ENCODE peak calls at places on chromosomes 12 and 14, in eight cellular contexts. One of them, this sample, is unnamed.

GRCh38 chr12:38160318-38161122 is 156.1 kb upstream of the ALG10B start:
- DNase-seq in brain microvascular endothelial cell: no peak
- DNase-seq in lung: no peak
- DNase-seq in astrocyte: no peak
- DNase-seq in hepatocyte: no peak
- DNase-seq in BJ: no peak
- DNase-seq in ovary: peak
- DNase-seq in mammary epithelial cell: no peak
- DNase-seq in this sample: no peak

GRCh38 chr12:63918788-63919300 is 74.3 kb downstream of the SRGAP1 start:
- DNase-seq in brain microvascular endothelial cell: peak
- DNase-seq in astrocyte: peak
- DNase-seq in lung: no peak
- DNase-seq in BJ: peak
- DNase-seq in ovary: no peak
- DNase-seq in mammary epithelial cell: peak
- DNase-seq in hepatocyte: peak
- DNase-seq in this sample: peak

GRCh38 chr12:124758266-124759200 is 105.1 kb downstream of the SCARB1 start:
- DNase-seq in lung: no peak
- DNase-seq in hepatocyte: no peak
- DNase-seq in mammary epithelial cell: no peak
- DNase-seq in astrocyte: no peak
- DNase-seq in brain microvascular endothelial cell: no peak
- DNase-seq in BJ: no peak
- DNase-seq in ovary: no peak
- DNase-seq in this sample: no peak

GRCh38 chr12:75704208-75704607 is 192.8 kb upstream of the KRR1 start:
- DNase-seq in hepatocyte: no peak
- DNase-seq in brain microvascular endothelial cell: no peak
- DNase-seq in ovary: no peak
- DNase-seq in mammary epithelial cell: no peak
- DNase-seq in astrocyte: no peak
- DNase-seq in lung: no peak
- DNase-seq in BJ: no peak
- DNase-seq in this sample: no peak

GRCh38 chr12:64175254-64175945 is 46.7 kb downstream of the KICS2 start:
- DNase-seq in hepatocyte: no peak
- DNase-seq in BJ: no peak
- DNase-seq in astrocyte: no peak
- DNase-seq in mammary epithelial cell: no peak
- DNase-seq in ovary: no peak
- DNase-seq in lung: no peak
- DNase-seq in brain microvascular endothelial cell: no peak
- DNase-seq in this sample: peak

GRCh38 chr12:55407866-55408265 is 7.5 kb downstream of the OR6C65 start:
- DNase-seq in ovary: no peak
- DNase-seq in hepatocyte: no peak
- DNase-seq in brain microvascular endothelial cell: no peak
- DNase-seq in lung: no peak
- DNase-seq in BJ: no peak
- DNase-seq in mammary epithelial cell: no peak
- DNase-seq in astrocyte: no peak
- DNase-seq in this sample: peak

GRCh38 chr12:56103823-56104108 is 593 bp upstream of the PA2G4 start:
- DNase-seq in lung: no peak
- DNase-seq in BJ: no peak
- DNase-seq in ovary: no peak
- DNase-seq in hepatocyte: no peak
- DNase-seq in mammary epithelial cell: no peak
- DNase-seq in astrocyte: no peak
- DNase-seq in brain microvascular endothelial cell: no peak
- DNase-seq in this sample: no peak

GRCh38 chr14:68305738-68306137 is 486.2 kb downstream of the RAD51B start:
- DNase-seq in lung: no peak
- DNase-seq in mammary epithelial cell: no peak
- DNase-seq in ovary: no peak
- DNase-seq in brain microvascular endothelial cell: no peak
- DNase-seq in hepatocyte: no peak
- DNase-seq in BJ: no peak
- DNase-seq in astrocyte: no peak
- DNase-seq in this sample: no peak

GRCh38 chr14:61502459-61503093 is 181.2 kb downstream of the PRKCH start:
- DNase-seq in lung: no peak
- DNase-seq in mammary epithelial cell: peak
- DNase-seq in BJ: no peak
- DNase-seq in brain microvascular endothelial cell: no peak
- DNase-seq in ovary: no peak
- DNase-seq in hepatocyte: no peak
- DNase-seq in astrocyte: peak
- DNase-seq in this sample: peak

GRCh38 chr14:68407838-68408237 is 385.0 kb downstream of the ZFP36L1 start:
- DNase-seq in ovary: no peak
- DNase-seq in lung: no peak
- DNase-seq in astrocyte: no peak
- DNase-seq in brain microvascular endothelial cell: no peak
- DNase-seq in mammary epithelial cell: no peak
- DNase-seq in BJ: no peak
- DNase-seq in hepatocyte: no peak
- DNase-seq in this sample: no peak

GRCh38 chr14:56487090-56487667 is 92.4 kb upstream of the TMEM260 start:
- DNase-seq in BJ: no peak
- DNase-seq in astrocyte: no peak
- DNase-seq in ovary: no peak
- DNase-seq in lung: no peak
- DNase-seq in brain microvascular endothelial cell: no peak
- DNase-seq in hepatocyte: peak
- DNase-seq in mammary epithelial cell: peak
- DNase-seq in this sample: peak

GRCh38 chr12:2752676-2753371 is 41.9 kb upstream of the FKBP4 start:
- DNase-seq in mammary epithelial cell: peak
- DNase-seq in ovary: peak
- DNase-seq in lung: peak
- DNase-seq in astrocyte: peak
- DNase-seq in hepatocyte: peak
- DNase-seq in brain microvascular endothelial cell: peak
- DNase-seq in BJ: no peak
- DNase-seq in this sample: peak

GRCh38 chr12:8969861-8970411 is 19.4 kb upstream of the KLRG1 start:
- DNase-seq in BJ: no peak
- DNase-seq in astrocyte: no peak
- DNase-seq in ovary: no peak
- DNase-seq in hepatocyte: no peak
- DNase-seq in lung: no peak
- DNase-seq in mammary epithelial cell: no peak
- DNase-seq in brain microvascular endothelial cell: no peak
- DNase-seq in this sample: no peak
- H3K4me3 ChIP-seq in BJ: no peak
- H3K4me3 ChIP-seq in astrocyte: no peak
- H3K4me3 ChIP-seq in ovary: no peak
- H3K4me3 ChIP-seq in hepatocyte: no peak
- H3K4me3 ChIP-seq in lung: no peak
- H3K4me3 ChIP-seq in mammary epithelial cell: no peak
- H3K4me3 ChIP-seq in brain microvascular endothelial cell: no peak
- H3K4me3 ChIP-seq in this sample: no peak

GRCh38 chr14:23183479-23183878 is at the start of gene SLC7A8:
- DNase-seq in ovary: peak
- DNase-seq in hepatocyte: peak
- DNase-seq in lung: peak
- DNase-seq in BJ: no peak
- DNase-seq in brain microvascular endothelial cell: no peak
- DNase-seq in mammary epithelial cell: no peak
- DNase-seq in astrocyte: no peak
- DNase-seq in this sample: peak
- H3K4me3 ChIP-seq in ovary: peak
- H3K4me3 ChIP-seq in hepatocyte: peak
- H3K4me3 ChIP-seq in lung: peak
- H3K4me3 ChIP-seq in BJ: peak
- H3K4me3 ChIP-seq in brain microvascular endothelial cell: peak
- H3K4me3 ChIP-seq in mammary epithelial cell: peak
- H3K4me3 ChIP-seq in astrocyte: peak
- H3K4me3 ChIP-seq in this sample: peak

GRCh38 chr12:128265566-128265965 is 1.4 kb upstream of the TMEM132C start:
- DNase-seq in mammary epithelial cell: no peak
- DNase-seq in brain microvascular endothelial cell: no peak
- DNase-seq in lung: no peak
- DNase-seq in ovary: no peak
- DNase-seq in BJ: no peak
- DNase-seq in hepatocyte: no peak
- DNase-seq in astrocyte: no peak
- DNase-seq in this sample: no peak

GRCh38 chr12:128266086-128266485 is 884 bp upstream of the TMEM132C start:
- DNase-seq in ovary: no peak
- DNase-seq in astrocyte: no peak
- DNase-seq in hepatocyte: no peak
- DNase-seq in mammary epithelial cell: no peak
- DNase-seq in brain microvascular endothelial cell: no peak
- DNase-seq in lung: no peak
- DNase-seq in BJ: no peak
- DNase-seq in this sample: no peak

GRCh38 chr12:128267246-128267622 is 264 bp downstream of the TMEM132C start:
- DNase-seq in brain microvascular endothelial cell: no peak
- DNase-seq in mammary epithelial cell: no peak
- DNase-seq in astrocyte: no peak
- DNase-seq in ovary: no peak
- DNase-seq in lung: no peak
- DNase-seq in BJ: no peak
- DNase-seq in hepatocyte: peak
- DNase-seq in this sample: no peak

GRCh38 chr12:128267651-128268347 is 829 bp downstream of the TMEM132C start:
- DNase-seq in ovary: peak
- DNase-seq in BJ: no peak
- DNase-seq in lung: no peak
- DNase-seq in brain microvascular endothelial cell: no peak
- DNase-seq in hepatocyte: peak
- DNase-seq in mammary epithelial cell: no peak
- DNase-seq in astrocyte: no peak
- DNase-seq in this sample: no peak

DNA sequence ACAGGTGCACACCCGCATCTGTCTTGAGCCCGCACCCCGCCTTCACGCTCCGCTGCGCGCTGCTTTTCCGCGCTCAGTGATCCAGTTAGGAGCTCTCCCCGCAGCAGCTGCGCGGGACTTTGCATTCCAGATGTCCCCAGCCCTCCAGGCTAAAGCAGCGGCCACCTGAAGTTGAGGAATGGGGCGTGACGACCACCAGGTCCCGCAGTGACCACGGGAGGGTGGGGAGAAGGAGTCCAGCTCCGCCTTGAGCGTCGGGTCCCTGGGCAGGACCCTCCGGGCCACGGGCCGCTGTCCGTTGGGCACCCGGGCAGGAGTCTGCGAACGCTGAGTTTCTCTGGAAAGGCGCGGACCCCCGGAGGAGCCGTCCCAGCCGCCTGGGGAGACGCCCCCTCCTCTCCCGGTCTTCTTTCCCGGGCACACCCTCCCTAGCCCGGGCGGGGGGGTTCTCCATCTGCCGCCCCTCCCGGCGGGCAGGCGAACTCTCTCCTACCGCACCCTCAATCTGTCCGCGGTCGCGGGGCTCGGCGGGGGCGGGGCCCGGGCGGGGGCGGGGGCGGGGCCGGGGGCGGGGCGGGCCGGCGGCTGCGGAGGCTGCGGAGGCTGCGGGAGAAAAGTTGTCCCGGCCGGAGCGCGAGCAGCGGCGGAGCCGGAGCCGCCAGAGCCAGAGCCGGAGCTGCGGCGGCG is at the start of gene TMEM132C:
- DNase-seq in BJ: no peak
- DNase-seq in ovary: peak
- DNase-seq in mammary epithelial cell: no peak
- DNase-seq in astrocyte: no peak
- DNase-seq in lung: no peak
- DNase-seq in hepatocyte: peak
- DNase-seq in brain microvascular endothelial cell: no peak
- DNase-seq in this sample: no peak
- H3K4me3 ChIP-seq in BJ: no peak
- H3K4me3 ChIP-seq in ovary: peak
- H3K4me3 ChIP-seq in mammary epithelial cell: no peak
- H3K4me3 ChIP-seq in astrocyte: no peak
- H3K4me3 ChIP-seq in lung: no peak
- H3K4me3 ChIP-seq in hepatocyte: peak
- H3K4me3 ChIP-seq in brain microvascular endothelial cell: no peak
- H3K4me3 ChIP-seq in this sample: peak

GRCh38 chr12:91511795-91512420 is 329.3 kb upstream of the DCN start:
- DNase-seq in brain microvascular endothelial cell: no peak
- DNase-seq in lung: no peak
- DNase-seq in ovary: no peak
- DNase-seq in hepatocyte: no peak
- DNase-seq in BJ: no peak
- DNase-seq in mammary epithelial cell: no peak
- DNase-seq in astrocyte: no peak
- DNase-seq in this sample: no peak

GRCh38 chr12:91515944-91516739 is 333.5 kb upstream of the DCN start:
- DNase-seq in mammary epithelial cell: no peak
- DNase-seq in lung: no peak
- DNase-seq in brain microvascular endothelial cell: no peak
- DNase-seq in hepatocyte: no peak
- DNase-seq in ovary: no peak
- DNase-seq in astrocyte: no peak
- DNase-seq in BJ: no peak
- DNase-seq in this sample: no peak

GRCh38 chr12:91507754-91508153 is 325.1 kb upstream of the DCN start:
- DNase-seq in mammary epithelial cell: no peak
- DNase-seq in lung: no peak
- DNase-seq in hepatocyte: no peak
- DNase-seq in BJ: no peak
- DNase-seq in ovary: no peak
- DNase-seq in brain microvascular endothelial cell: peak
- DNase-seq in astrocyte: peak
- DNase-seq in this sample: peak

DNA sequence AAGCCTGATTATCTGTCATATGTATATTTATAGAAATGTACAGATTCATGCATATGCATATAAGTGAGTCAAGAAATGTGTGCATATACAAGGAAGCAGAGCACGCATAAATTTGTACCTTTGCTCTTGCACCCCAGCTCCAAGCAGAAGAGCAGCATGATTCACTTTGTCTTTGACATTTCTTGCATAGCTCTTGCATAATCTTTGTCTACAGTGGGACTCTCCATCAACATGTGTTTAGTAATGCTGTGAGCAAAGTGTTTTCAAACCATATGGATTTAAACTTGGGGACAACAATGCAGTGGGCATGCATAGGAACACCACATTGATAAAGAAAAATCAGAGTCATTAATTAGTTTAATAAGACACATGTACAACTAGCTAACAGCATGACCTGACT is 330.7 kb upstream of the DCN start:
- DNase-seq in ovary: no peak
- DNase-seq in brain microvascular endothelial cell: no peak
- DNase-seq in astrocyte: no peak
- DNase-seq in lung: no peak
- DNase-seq in hepatocyte: no peak
- DNase-seq in mammary epithelial cell: no peak
- DNase-seq in BJ: no peak
- DNase-seq in this sample: peak
- H3K4me3 ChIP-seq in ovary: no peak
- H3K4me3 ChIP-seq in brain microvascular endothelial cell: no peak
- H3K4me3 ChIP-seq in astrocyte: no peak
- H3K4me3 ChIP-seq in lung: no peak
- H3K4me3 ChIP-seq in hepatocyte: no peak
- H3K4me3 ChIP-seq in mammary epithelial cell: no peak
- H3K4me3 ChIP-seq in BJ: no peak
- H3K4me3 ChIP-seq in this sample: no peak